ENCODE peak calls at places on chromosomes 3 and 15, in nine cellular contexts. O, F, U, P, I, C, Y, K and Q are unnamed samples.
A peak's percentile ranks its signal among the peaks of the same experiment; 100 is the strongest.

GRCh38 chr3:17974206-17974841 is 231.9 kb upstream of the TBC1D5 start:
- DNase-seq in O (no peak), F (no peak), U (no peak), P (no peak), I (no peak), C (peak; percentile 7), Y (no peak), K (no peak), Q (no peak)

GRCh38 chr3:38121451-38121831 is 15.5 kb downstream of the ACAA1 start:
- DNase-seq in O (peak; percentile 29), F (no peak), U (no peak), P (no peak), I (no peak), C (no peak), Y (no peak), K (no peak), Q (no peak)

GRCh38 chr3:32420138-32420981 is 28.7 kb downstream of the CMTM7 start:
- DNase-seq in O (peak; percentile 91), F (no peak), U (peak; percentile 30), P (peak; percentile 99), I (no peak), C (peak; percentile 36), Y (peak; percentile 82), K (no peak), Q (no peak)

GRCh38 chr15:78625621-78626280 is 5.0 kb upstream of the CHRNA3 start:
- DNase-seq in O (no peak), F (peak; percentile 74), U (no peak), P (no peak), I (no peak), C (no peak), Y (no peak), K (no peak), Q (no peak)

GRCh38 chr15:80309769-80310384 is 57.9 kb upstream of the CTXND1 start:
- DNase-seq in O (peak; percentile 71), F (no peak), U (no peak), P (no peak), I (no peak), C (peak; percentile 42), Y (peak; percentile 15), K (peak; percentile 35), Q (peak; percentile 30)

GRCh38 chr3:70811880-70812279 is 499.4 kb upstream of the MDFIC2 start:
- DNase-seq in O (no peak), F (no peak), U (no peak), P (no peak), I (no peak), C (peak; percentile 84), Y (peak; percentile 17), K (no peak), Q (no peak)

GRCh38 chr15:95558131-95558530 is 772.4 kb upstream of the NR2F2 start:
- DNase-seq in O (no peak), F (no peak), U (no peak), P (no peak), I (no peak), C (no peak), Y (no peak), K (no peak), Q (no peak)

GRCh38 chr3:33886015-33886414 is 87.6 kb downstream of the PDCD6IP start:
- DNase-seq in O (no peak), F (no peak), U (no peak), P (no peak), I (no peak), C (no peak), Y (no peak), K (no peak), Q (no peak)

GRCh38 chr3:14228611-14229470 is 50.2 kb downstream of the LSM3 start:
- DNase-seq in O (peak; percentile 23), F (no peak), U (no peak), P (peak; percentile 35), I (no peak), C (no peak), Y (no peak), K (no peak), Q (no peak)

GRCh38 chr3:148090156-148090555 is 607.5 kb upstream of the AGTR1 start:
- DNase-seq in O (no peak), F (no peak), U (no peak), P (no peak), I (no peak), C (no peak), Y (no peak), K (no peak), Q (no peak)

GRCh38 chr3:39144748-39145380 is 8.5 kb downstream of the CSRNP1 start:
- DNase-seq in O (peak; percentile 43), F (no peak), U (no peak), P (no peak), I (no peak), C (no peak), Y (no peak), K (no peak), Q (no peak)

GRCh38 chr3:148999806-149000205 is 8.5 kb downstream of the GYG1 start:
- DNase-seq in O (peak; percentile 58), F (no peak), U (no peak), P (no peak), I (no peak), C (no peak), Y (no peak), K (no peak), Q (no peak)

GRCh38 chr3:177961784-177962183 is 574.5 kb upstream of the KCNMB2 start:
- DNase-seq in O (no peak), F (no peak), U (no peak), P (no peak), I (no peak), C (no peak), Y (no peak), K (no peak), Q (no peak)